ENCODE peak calls at places on chromosome 21, in seven cellular contexts. One of them, this sample, is unnamed.

GRCh38 chr21:28754127-28754611 is 238.5 kb downstream of the LTN1 start:
- DNase-seq in BJ: peak; percentile 91
- DNase-seq in endothelial cell: no peak
- DNase-seq in neural progenitor cell: no peak
- DNase-seq in activated B cell treated with CpG ODN at 0.5 μM for 24 hours: no peak
- DNase-seq in BE2C: no peak
- DNase-seq in GM20000: no peak
- DNase-seq in this sample: no peak

GRCh38 chr21:41366522-41367151 is 4.8 kb downstream of the MX2 start:
- DNase-seq in neural progenitor cell: no peak
- DNase-seq in activated B cell treated with CpG ODN at 0.5 μM for 24 hours: peak; percentile 13
- DNase-seq in BJ: no peak
- DNase-seq in BE2C: no peak
- DNase-seq in GM20000: peak; percentile 69
- DNase-seq in endothelial cell: no peak
- DNase-seq in this sample: no peak

GRCh38 chr21:43306911-43307676 is 119.8 kb downstream of the SIK1 start:
- DNase-seq in endothelial cell: no peak
- DNase-seq in neural progenitor cell: no peak
- DNase-seq in BE2C: peak; percentile 71
- DNase-seq in BJ: no peak
- DNase-seq in GM20000: peak; percentile 72
- DNase-seq in activated B cell treated with CpG ODN at 0.5 μM for 24 hours: peak; percentile 39
- DNase-seq in this sample: peak; percentile 9

GRCh38 chr21:14403681-14404318 is 20.9 kb upstream of the HSPA13 start:
- DNase-seq in BJ: no peak
- DNase-seq in neural progenitor cell: peak; percentile 21
- DNase-seq in endothelial cell: no peak
- DNase-seq in activated B cell treated with CpG ODN at 0.5 μM for 24 hours: no peak
- DNase-seq in GM20000: peak; percentile 37
- DNase-seq in BE2C: no peak
- DNase-seq in this sample: no peak

GRCh38 chr21:41850085-41850484 is 29.1 kb downstream of the PRDM15 start:
- DNase-seq in GM20000: no peak
- DNase-seq in neural progenitor cell: no peak
- DNase-seq in activated B cell treated with CpG ODN at 0.5 μM for 24 hours: no peak
- DNase-seq in BJ: no peak
- DNase-seq in endothelial cell: no peak
- DNase-seq in BE2C: no peak
- DNase-seq in this sample: no peak

GRCh38 chr21:30444204-30444603 is 4.1 kb downstream of the KRTAP15-1 start:
- DNase-seq in BE2C: no peak
- DNase-seq in GM20000: no peak
- DNase-seq in activated B cell treated with CpG ODN at 0.5 μM for 24 hours: no peak
- DNase-seq in BJ: no peak
- DNase-seq in endothelial cell: peak; percentile 40
- DNase-seq in neural progenitor cell: peak; percentile 18
- DNase-seq in this sample: no peak

GRCh38 chr21:42865361-42866160 is 13.8 kb downstream of the WDR4 start:
- DNase-seq in endothelial cell: no peak
- DNase-seq in neural progenitor cell: no peak
- DNase-seq in GM20000: no peak
- DNase-seq in BE2C: peak; percentile 51
- DNase-seq in activated B cell treated with CpG ODN at 0.5 μM for 24 hours: no peak
- DNase-seq in BJ: no peak
- DNase-seq in this sample: no peak

GRCh38 chr21:42518216-42518615 is 4.6 kb downstream of the SLC37A1 start:
- DNase-seq in GM20000: no peak
- DNase-seq in neural progenitor cell: no peak
- DNase-seq in BJ: no peak
- DNase-seq in endothelial cell: no peak
- DNase-seq in BE2C: no peak
- DNase-seq in activated B cell treated with CpG ODN at 0.5 μM for 24 hours: no peak
- DNase-seq in this sample: no peak

GRCh38 chr21:41953249-41953830 is 478 bp downstream of the C2CD2 start:
- DNase-seq in activated B cell treated with CpG ODN at 0.5 μM for 24 hours: no peak
- DNase-seq in neural progenitor cell: peak; percentile 55
- DNase-seq in BE2C: no peak
- DNase-seq in endothelial cell: peak; percentile 40
- DNase-seq in BJ: no peak
- DNase-seq in GM20000: peak; percentile 79
- DNase-seq in this sample: peak; percentile 33

GRCh38 chr21:41213081-41213480 is 45.1 kb downstream of the BACE2 start:
- DNase-seq in BJ: no peak
- DNase-seq in endothelial cell: no peak
- DNase-seq in activated B cell treated with CpG ODN at 0.5 μM for 24 hours: no peak
- DNase-seq in BE2C: no peak
- DNase-seq in GM20000: no peak
- DNase-seq in neural progenitor cell: peak; percentile 61
- DNase-seq in this sample: no peak

GRCh38 chr21:42618713-42619112 is 34.7 kb upstream of the PDE9A start:
- DNase-seq in BJ: no peak
- DNase-seq in activated B cell treated with CpG ODN at 0.5 μM for 24 hours: no peak
- DNase-seq in neural progenitor cell: no peak
- DNase-seq in endothelial cell: no peak
- DNase-seq in GM20000: no peak
- DNase-seq in BE2C: no peak
- DNase-seq in this sample: no peak

GRCh38 chr21:39153373-39153772 is 29.9 kb downstream of the PSMG1 start:
- DNase-seq in activated B cell treated with CpG ODN at 0.5 μM for 24 hours: no peak
- DNase-seq in BE2C: no peak
- DNase-seq in endothelial cell: no peak
- DNase-seq in neural progenitor cell: peak; percentile 43
- DNase-seq in GM20000: no peak
- DNase-seq in BJ: no peak
- DNase-seq in this sample: no peak
- TF ChIP-seq CTCF in activated B cell treated with CpG ODN at 0.5 μM for 24 hours: no peak
- TF ChIP-seq CTCF in BE2C: peak; percentile 56
- TF ChIP-seq CTCF in endothelial cell: peak; percentile 51
- TF ChIP-seq CTCF in neural progenitor cell: peak; percentile 59
- TF ChIP-seq CTCF in GM20000: peak; percentile 13
- TF ChIP-seq CTCF in BJ: peak; percentile 46
- TF ChIP-seq CTCF in this sample: peak; percentile 57

GRCh38 chr21:33132054-33132453 is 62.1 kb downstream of the OLIG1 start:
- DNase-seq in BE2C: no peak
- DNase-seq in neural progenitor cell: no peak
- DNase-seq in GM20000: no peak
- DNase-seq in activated B cell treated with CpG ODN at 0.5 μM for 24 hours: no peak
- DNase-seq in BJ: no peak
- DNase-seq in endothelial cell: no peak
- DNase-seq in this sample: no peak
- TF ChIP-seq CTCF in BE2C: peak; percentile 22
- TF ChIP-seq CTCF in neural progenitor cell: peak; percentile 34
- TF ChIP-seq CTCF in GM20000: no peak
- TF ChIP-seq CTCF in activated B cell treated with CpG ODN at 0.5 μM for 24 hours: no peak
- TF ChIP-seq CTCF in BJ: no peak
- TF ChIP-seq CTCF in endothelial cell: no peak
- TF ChIP-seq CTCF in this sample: peak; percentile 29

GRCh38 chr21:18524097-18524496 is 120.5 kb upstream of the TMPRSS15 start:
- DNase-seq in GM20000: no peak
- DNase-seq in BJ: no peak
- DNase-seq in BE2C: no peak
- DNase-seq in neural progenitor cell: no peak
- DNase-seq in activated B cell treated with CpG ODN at 0.5 μM for 24 hours: no peak
- DNase-seq in endothelial cell: no peak
- DNase-seq in this sample: no peak

DNA sequence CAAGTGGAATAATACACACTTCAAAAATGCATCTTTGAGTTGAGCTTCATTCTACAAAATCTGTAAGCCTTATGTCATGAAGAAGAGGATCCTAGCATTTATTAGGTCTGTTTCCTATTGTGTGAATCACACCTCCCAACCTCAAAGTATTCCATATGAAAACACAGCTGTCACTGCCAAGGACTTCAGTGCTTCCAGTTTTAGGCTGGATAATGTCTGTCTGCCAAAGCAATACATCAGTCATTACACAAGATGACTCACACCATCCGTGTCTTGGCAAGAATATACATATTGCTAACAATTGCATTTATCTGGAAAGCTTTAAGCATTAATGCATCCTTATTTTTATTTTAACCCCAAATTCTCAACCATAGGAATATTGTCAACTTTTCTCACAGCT is 125.7 kb upstream of the TMPRSS15 start:
- DNase-seq in neural progenitor cell: no peak
- DNase-seq in GM20000: no peak
- DNase-seq in BJ: no peak
- DNase-seq in activated B cell treated with CpG ODN at 0.5 μM for 24 hours: no peak
- DNase-seq in endothelial cell: no peak
- DNase-seq in BE2C: peak; percentile 39
- DNase-seq in this sample: no peak
- TF ChIP-seq CTCF in neural progenitor cell: no peak
- TF ChIP-seq CTCF in GM20000: no peak
- TF ChIP-seq CTCF in BJ: no peak
- TF ChIP-seq CTCF in activated B cell treated with CpG ODN at 0.5 μM for 24 hours: no peak
- TF ChIP-seq CTCF in endothelial cell: no peak
- TF ChIP-seq CTCF in BE2C: no peak
- TF ChIP-seq CTCF in this sample: no peak

DNA sequence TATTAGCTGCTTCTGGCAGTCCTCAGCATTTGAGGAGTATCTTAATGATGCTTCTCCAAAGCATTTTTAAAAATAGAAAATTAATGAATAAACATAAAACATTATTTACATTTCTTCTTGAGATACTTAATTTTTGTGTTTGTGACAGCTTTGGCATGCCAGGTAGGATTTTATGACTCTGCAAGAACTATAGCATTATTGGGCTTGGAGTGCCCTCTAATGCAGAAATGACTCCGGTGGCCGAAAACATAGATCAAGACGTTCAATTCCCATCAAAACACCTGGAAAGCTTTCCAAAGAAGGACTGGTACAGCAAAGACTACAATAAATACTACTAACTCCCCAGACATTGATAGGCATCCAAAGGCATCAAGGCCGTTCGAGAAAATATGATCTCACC is 366.4 kb upstream of the CXADR start:
- DNase-seq in BE2C: peak; percentile 10
- DNase-seq in activated B cell treated with CpG ODN at 0.5 μM for 24 hours: no peak
- DNase-seq in neural progenitor cell: no peak
- DNase-seq in endothelial cell: no peak
- DNase-seq in GM20000: no peak
- DNase-seq in BJ: no peak
- DNase-seq in this sample: no peak
- TF ChIP-seq CTCF in BE2C: peak; percentile 39
- TF ChIP-seq CTCF in activated B cell treated with CpG ODN at 0.5 μM for 24 hours: no peak
- TF ChIP-seq CTCF in neural progenitor cell: peak; percentile 34
- TF ChIP-seq CTCF in endothelial cell: no peak
- TF ChIP-seq CTCF in GM20000: no peak
- TF ChIP-seq CTCF in BJ: no peak
- TF ChIP-seq CTCF in this sample: no peak

GRCh38 chr21:34345892-34346291 is 17.9 kb upstream of the KCNE2 start:
- DNase-seq in GM20000: no peak
- DNase-seq in neural progenitor cell: no peak
- DNase-seq in BJ: peak; percentile 29
- DNase-seq in endothelial cell: no peak
- DNase-seq in activated B cell treated with CpG ODN at 0.5 μM for 24 hours: no peak
- DNase-seq in BE2C: no peak
- DNase-seq in this sample: no peak

GRCh38 chr21:34344584-34344983 is 19.2 kb upstream of the KCNE2 start:
- DNase-seq in BJ: no peak
- DNase-seq in activated B cell treated with CpG ODN at 0.5 μM for 24 hours: no peak
- DNase-seq in endothelial cell: no peak
- DNase-seq in GM20000: no peak
- DNase-seq in neural progenitor cell: no peak
- DNase-seq in BE2C: no peak
- DNase-seq in this sample: no peak

GRCh38 chr21:34344058-34344425 is 19.8 kb upstream of the KCNE2 start:
- DNase-seq in GM20000: no peak
- DNase-seq in activated B cell treated with CpG ODN at 0.5 μM for 24 hours: no peak
- DNase-seq in BE2C: no peak
- DNase-seq in neural progenitor cell: no peak
- DNase-seq in BJ: no peak
- DNase-seq in endothelial cell: no peak
- DNase-seq in this sample: no peak

GRCh38 chr21:34343347-34344057 is 20.3 kb upstream of the KCNE2 start:
- DNase-seq in BJ: no peak
- DNase-seq in neural progenitor cell: no peak
- DNase-seq in endothelial cell: no peak
- DNase-seq in activated B cell treated with CpG ODN at 0.5 μM for 24 hours: no peak
- DNase-seq in BE2C: no peak
- DNase-seq in GM20000: no peak
- DNase-seq in this sample: no peak

DNA sequence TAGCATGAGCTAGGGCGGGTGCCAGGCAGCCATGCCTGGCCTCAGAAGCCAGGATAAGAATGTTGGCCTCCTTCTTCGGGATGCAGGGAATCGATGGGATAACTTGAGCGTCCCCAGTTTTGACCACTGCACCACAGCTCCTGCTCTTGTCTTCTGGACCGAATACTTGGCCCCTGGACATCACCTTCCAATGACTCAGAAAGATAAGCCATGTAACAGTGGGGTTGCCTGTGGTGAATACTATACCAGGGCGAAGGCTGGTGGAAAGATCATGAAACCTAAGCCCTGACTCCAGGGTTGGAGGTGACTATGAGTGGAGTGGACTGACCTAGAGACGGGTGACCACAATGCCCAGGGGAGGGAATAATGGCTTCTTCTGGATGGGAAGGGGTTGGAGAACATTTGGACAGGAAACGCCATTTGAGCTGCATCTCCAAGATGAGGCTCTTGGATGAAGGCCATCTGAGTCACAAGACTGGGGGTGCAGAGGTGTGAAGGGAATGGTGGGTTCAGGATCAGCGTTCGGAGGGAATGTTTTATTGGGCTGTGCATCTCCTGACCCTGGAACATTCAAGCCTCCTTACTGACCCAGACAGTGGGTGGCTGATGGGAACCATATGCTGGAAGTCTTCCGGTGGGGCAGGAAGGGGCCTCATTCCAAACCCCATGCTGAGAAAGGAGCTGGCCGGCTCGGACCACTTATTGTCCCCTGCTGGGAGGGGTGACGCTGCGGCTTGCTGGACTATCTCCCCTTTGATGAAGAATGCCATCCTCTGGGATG is 18.5 kb upstream of the KCNE2 start:
- DNase-seq in BJ: peak; percentile 44
- DNase-seq in activated B cell treated with CpG ODN at 0.5 μM for 24 hours: no peak
- DNase-seq in neural progenitor cell: no peak
- DNase-seq in BE2C: no peak
- DNase-seq in GM20000: no peak
- DNase-seq in endothelial cell: no peak
- DNase-seq in this sample: no peak
- TF ChIP-seq CTCF in BJ: no peak
- TF ChIP-seq CTCF in activated B cell treated with CpG ODN at 0.5 μM for 24 hours: no peak
- TF ChIP-seq CTCF in neural progenitor cell: no peak
- TF ChIP-seq CTCF in BE2C: no peak
- TF ChIP-seq CTCF in GM20000: no peak
- TF ChIP-seq CTCF in endothelial cell: no peak
- TF ChIP-seq CTCF in this sample: no peak

GRCh38 chr21:40043423-40043822 is 176.2 kb downstream of the PCP4 start:
- DNase-seq in GM20000: no peak
- DNase-seq in BJ: no peak
- DNase-seq in neural progenitor cell: no peak
- DNase-seq in activated B cell treated with CpG ODN at 0.5 μM for 24 hours: no peak
- DNase-seq in BE2C: no peak
- DNase-seq in endothelial cell: no peak
- DNase-seq in this sample: no peak
- TF ChIP-seq CTCF in GM20000: no peak
- TF ChIP-seq CTCF in BJ: no peak
- TF ChIP-seq CTCF in neural progenitor cell: no peak
- TF ChIP-seq CTCF in activated B cell treated with CpG ODN at 0.5 μM for 24 hours: no peak
- TF ChIP-seq CTCF in BE2C: no peak
- TF ChIP-seq CTCF in endothelial cell: no peak
- TF ChIP-seq CTCF in this sample: no peak

This sample was measured in glutamatergic neuron.